ENCODE peak calls at places on chromosomes 16 and 17, in nine cellular contexts. H is activated effector memory CD4-positive, alpha-beta T cell treated with Interleukin-2 at 50 U/mL for 16 hours; L is NCI-H1092; I is adrenal gland; K is GM04504; Y is esophagus squamous epithelium; Q is ascending aorta; G is GM20000; R is globus pallidus. M is an unnamed sample.

GRCh38 chr17:63694229-63694973 is 5.5 kb downstream of the LIMD2 start:
- DNase-seq in G (no peak), I (no peak), R (no peak), K (no peak), Y (no peak), H (no peak), L (no peak), Q (no peak), M (no peak)

GRCh38 chr17:17176341-17176740 is 29.8 kb downstream of the PLD6 start:
- DNase-seq in R (no peak), Q (no peak), I (no peak), Y (no peak), H (no peak), L (no peak), K (no peak), G (no peak), M (no peak)

GRCh38 chr17:41178341-41178740 is 320 bp upstream of the KRTAP4-2 start:
- DNase-seq in I (no peak), K (peak), R (no peak), H (no peak), G (no peak), Y (no peak), Q (no peak), L (no peak), M (no peak)

GRCh38 chr16:3234543-3235541 is at the start of gene ZNF200:
- DNase-seq in Y (peak), K (peak), R (peak), I (peak), H (peak), Q (peak), G (peak), L (peak), M (peak)

GRCh38 chr16:2482181-2483107 is 7.5 kb downstream of the TBC1D24 start:
- DNase-seq in Q (no peak), H (no peak), L (peak), K (peak), R (peak), I (no peak), Y (no peak), G (no peak), M (no peak)

GRCh38 chr17:43550754-43551153 is 4.6 kb upstream of the ETV4 start:
- DNase-seq in K (no peak), R (no peak), G (no peak), Q (no peak), Y (no peak), H (no peak), I (no peak), L (no peak), M (no peak)

GRCh38 chr16:502179-502943 is 25.2 kb upstream of the CAPN15 start:
- DNase-seq in R (no peak), K (no peak), H (no peak), G (no peak), I (no peak), Q (no peak), L (no peak), Y (no peak), M (no peak)

GRCh38 chr17:39208136-39208535 is 8.1 kb downstream of the RPL19 start:
- DNase-seq in R (no peak), Y (no peak), I (no peak), L (no peak), G (no peak), Q (no peak), K (no peak), H (no peak), M (no peak)

GRCh38 chr17:43171761-43172487 is 910 bp downstream of the NBR1 start:
- DNase-seq in I (peak), K (peak), R (peak), Q (no peak), G (no peak), H (no peak), Y (no peak), L (no peak), M (peak)

GRCh38 chr16:57133101-57133500 is 40.7 kb downstream of the CPNE2 start:
- DNase-seq in H (no peak), G (no peak), I (no peak), Q (no peak), R (no peak), K (no peak), Y (no peak), L (no peak), M (no peak)

GRCh38 chr16:2428787-2429036 is 535 bp upstream of the CCNF start:
- DNase-seq in G (no peak), I (peak), L (no peak), Y (no peak), R (no peak), H (no peak), Q (no peak), K (no peak), M (no peak)

GRCh38 chr17:60941028-60941427 is 263.4 kb downstream of the BCAS3 start:
- DNase-seq in H (no peak), G (no peak), Y (no peak), I (peak), L (no peak), R (peak), K (peak), Q (peak), M (peak)

GRCh38 chr17:45170976-45171337 is 9.3 kb downstream of the HEXIM2 start:
- DNase-seq in Q (peak), R (no peak), K (peak), Y (no peak), I (peak), L (no peak), H (no peak), G (no peak), M (peak)

GRCh38 chr17:76865174-76865573 is 3.0 kb upstream of the MGAT5B start:
- DNase-seq in Q (no peak), G (no peak), R (no peak), Y (no peak), K (no peak), I (no peak), H (no peak), L (no peak), M (no peak)

GRCh38 chr16:50651835-50652438 is 29.2 kb downstream of the SNX20 start:
- DNase-seq in K (no peak), R (no peak), Q (no peak), G (no peak), L (no peak), H (no peak), Y (no peak), I (no peak), M (no peak)

GRCh38 chr16:78693496-78693895 is 594.0 kb downstream of the WWOX start:
- DNase-seq in R (no peak), H (no peak), Y (no peak), G (no peak), I (no peak), K (no peak), Q (no peak), L (no peak), M (no peak)

GRCh38 chr17:59330314-59330942 is 1.0 kb upstream of the YPEL2 start:
- DNase-seq in Y (no peak), G (no peak), K (no peak), Q (peak), R (peak), I (peak), H (no peak), L (no peak), M (peak)

GRCh38 chr17:80751070-80751459 is 206.4 kb downstream of the RPTOR start:
- DNase-seq in G (no peak), Y (no peak), L (no peak), H (no peak), Q (no peak), R (no peak), K (no peak), I (no peak), M (no peak)

GRCh38 chr17:30095507-30096244 is 20.9 kb upstream of the NSRP1 start:
- DNase-seq in G (peak), H (no peak), K (peak), Q (no peak), L (no peak), Y (no peak), I (no peak), R (no peak), M (no peak)

GRCh38 chr16:49355923-49356665 is 17.5 kb upstream of the C16orf78 start:
- DNase-seq in G (no peak), L (no peak), Q (no peak), R (no peak), I (no peak), Y (no peak), H (no peak), K (no peak), M (peak)

GRCh38 chr16:59021751-59022150 is 287.6 kb upstream of the GOT2 start:
- DNase-seq in Q (no peak), H (no peak), K (no peak), R (no peak), Y (no peak), L (no peak), G (no peak), I (no peak), M (no peak)

GRCh38 chr17:51951737-51952136 is 206.8 kb downstream of the CA10 start:
- DNase-seq in Y (no peak), R (no peak), H (no peak), I (no peak), Q (no peak), K (no peak), L (no peak), G (no peak), M (no peak)

GRCh38 chr17:79852748-79853147 is 13.5 kb upstream of the CBX4 start:
- DNase-seq in G (peak), K (no peak), H (no peak), R (no peak), Q (no peak), I (no peak), L (no peak), Y (no peak), M (no peak)

GRCh38 chr17:75601057-75601987 is 13.7 kb downstream of the MYO15B start:
- DNase-seq in G (peak), I (peak), R (peak), Q (no peak), Y (no peak), K (no peak), H (peak), L (peak), M (no peak)

GRCh38 chr16:1030381-1030901 is 42.1 kb upstream of the SSTR5 start:
- DNase-seq in L (no peak), H (no peak), G (no peak), R (no peak), Y (no peak), I (no peak), K (no peak), Q (no peak), M (peak)

GRCh38 chr16:75254359-75254837 is 3.0 kb upstream of the BCAR1 start:
- DNase-seq in I (peak), H (no peak), L (no peak), Q (no peak), R (no peak), Y (no peak), K (peak), G (no peak), M (peak)

GRCh38 chr17:21452377-21453143 is 76.4 kb downstream of the KCNJ12 start:
- DNase-seq in L (no peak), R (peak), Y (no peak), G (no peak), I (peak), H (no peak), K (peak), Q (no peak), M (peak)

GRCh38 chr17:59725691-59726090 is 18.2 kb downstream of the VMP1 start:
- DNase-seq in H (no peak), Q (no peak), G (no peak), L (no peak), Y (no peak), R (no peak), K (peak), I (no peak), M (no peak)

GRCh38 chr17:81365601-81366585 is 29.4 kb upstream of the BAHCC1 start:
- DNase-seq in K (no peak), I (peak), G (no peak), Y (no peak), Q (peak), H (no peak), L (no peak), R (no peak), M (no peak)

GRCh38 chr17:13030459-13031305 is 12.9 kb upstream of the ELAC2 start:
- DNase-seq in Y (no peak), G (peak), I (no peak), H (no peak), Q (no peak), K (peak), R (peak), L (no peak), M (no peak)